ENCODE peak calls at places on chromosomes 6 and 20, in eight cellular contexts. S is dorsolateral prefrontal cortex, V is fibroblast of lung, F is astrocyte of the spinal cord, P is Panc1, A is lower lobe of right lung, T is epithelial cell of esophagus, K is HFF-Myc. B is an unnamed sample.

GRCh38 chr20:58987790-58988564 is 6.9 kb downstream of the NELFCD start:
- DNase-seq in S (no peak), V (no peak), F (no peak), P (no peak), A (no peak), T (no peak), K (no peak), B (no peak)

GRCh38 chr20:4998160-4998651 is 3.1 kb downstream of the SLC23A2 start:
- DNase-seq in S (no peak), V (no peak), F (no peak), P (no peak), A (no peak), T (no peak), K (no peak), B (no peak)

GRCh38 chr6:20978176-20978614 is 443.9 kb downstream of the CDKAL1 start:
- DNase-seq in S (no peak), V (peak), F (peak), P (no peak), A (no peak), T (no peak), K (peak), B (peak)

GRCh38 chr20:42027746-42028268 is 409.6 kb upstream of the CHD6 start:
- DNase-seq in S (no peak), V (no peak), F (no peak), P (no peak), A (no peak), T (no peak), K (no peak), B (no peak)

GRCh38 chr6:163263196-163263595 is 151.3 kb upstream of the QKI start:
- DNase-seq in S (peak), V (no peak), F (peak), P (no peak), A (no peak), T (no peak), K (no peak), B (no peak)

GRCh38 chr6:136050475-136050874 is 199.0 kb downstream of the PDE7B start:
- DNase-seq in S (no peak), V (no peak), F (no peak), P (no peak), A (no peak), T (no peak), K (no peak), B (no peak)

GRCh38 chr6:2951723-2952122 is 19.6 kb downstream of the SERPINB6 start:
- DNase-seq in S (no peak), V (no peak), F (no peak), P (no peak), A (peak), T (no peak), K (no peak), B (no peak)

GRCh38 chr6:125264476-125264875 is 37.3 kb downstream of the HDDC2 start:
- DNase-seq in S (no peak), V (no peak), F (no peak), P (no peak), A (no peak), T (no peak), K (no peak), B (no peak)

GRCh38 chr20:50594231-50594590 is 84.0 kb downstream of the PTPN1 start:
- DNase-seq in S (no peak), V (no peak), F (no peak), P (no peak), A (no peak), T (no peak), K (no peak), B (no peak)

GRCh38 chr6:121247386-121247785 is 86.9 kb downstream of the TBC1D32 start:
- DNase-seq in S (no peak), V (peak), F (peak), P (no peak), A (no peak), T (no peak), K (no peak), B (no peak)

GRCh38 chr6:158621694-158622544 is 22.6 kb downstream of the DYNLT1 start:
- DNase-seq in S (no peak), V (no peak), F (no peak), P (no peak), A (no peak), T (no peak), K (no peak), B (no peak)

GRCh38 chr6:42505377-42505702 is 53.6 kb upstream of the TRERF1 start:
- DNase-seq in S (no peak), V (peak), F (peak), P (peak), A (no peak), T (peak), K (no peak), B (no peak)

GRCh38 chr6:77467038-77467437 is 3.7 kb upstream of the HTR1B start:
- DNase-seq in S (no peak), V (peak), F (peak), P (no peak), A (no peak), T (no peak), K (no peak), B (no peak)

GRCh38 chr6:127464881-127465459 is 5.8 kb upstream of the KIAA0408 start:
- DNase-seq in S (peak), V (peak), F (peak), P (peak), A (peak), T (peak), K (peak), B (peak)

GRCh38 chr6:127463056-127463455 is 3.9 kb upstream of the KIAA0408 start:
- DNase-seq in S (no peak), V (peak), F (no peak), P (no peak), A (peak), T (no peak), K (no peak), B (no peak)

GRCh38 chr6:127460465-127460864 is 1.3 kb upstream of the KIAA0408 start:
- DNase-seq in S (no peak), V (no peak), F (no peak), P (no peak), A (no peak), T (no peak), K (no peak), B (no peak)

GRCh38 chr6:127464161-127464880 is 5.1 kb upstream of the KIAA0408 start:
- DNase-seq in S (no peak), V (peak), F (peak), P (no peak), A (no peak), T (no peak), K (no peak), B (no peak)

DNA sequence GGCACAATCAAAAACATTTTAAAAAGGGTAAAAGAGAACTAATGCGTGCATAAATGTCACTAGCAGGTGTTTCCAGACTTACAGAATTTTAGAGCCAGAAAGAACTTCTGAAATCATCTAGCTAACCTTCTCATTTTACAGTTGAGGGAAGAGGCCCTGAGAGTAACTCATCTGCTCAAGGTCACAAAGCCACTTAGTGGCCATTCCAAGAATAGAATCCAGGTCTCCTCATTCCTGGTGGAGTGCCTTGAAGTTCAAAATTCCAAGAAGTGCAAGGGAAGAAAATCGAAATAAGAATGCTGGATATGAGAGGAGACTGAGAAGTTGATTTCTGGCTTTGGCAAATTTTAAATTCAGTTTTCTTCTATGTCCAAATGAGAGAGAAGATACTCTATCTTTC is 3.2 kb upstream of the KIAA0408 start:
- DNase-seq in S (no peak), V (no peak), F (no peak), P (no peak), A (no peak), T (no peak), K (no peak), B (no peak)
- TF ChIP-seq CTCF in S (no peak), V (no peak), F (no peak), P (peak), A (no peak), T (no peak), K (no peak), B (no peak)

DNA sequence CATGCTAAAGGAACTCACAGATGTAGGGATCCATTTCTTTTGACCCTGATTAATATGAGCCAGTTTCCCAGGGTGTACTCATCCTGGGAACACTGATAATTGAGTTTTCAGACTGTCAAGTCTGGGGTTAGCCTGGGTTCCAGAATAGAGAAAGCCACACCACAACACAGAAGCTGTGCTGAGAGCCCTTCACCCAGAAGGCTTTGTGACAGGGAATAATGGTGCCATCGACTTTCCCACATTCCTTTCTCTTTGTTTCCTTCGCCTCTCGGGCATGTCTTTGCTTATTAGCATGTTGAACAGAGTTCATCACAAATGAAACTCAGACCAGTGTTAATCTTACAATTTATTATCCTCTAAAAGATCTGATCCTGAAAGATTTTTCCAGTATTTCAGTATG is 95.0 kb downstream of the TCP11 start:
- DNase-seq in S (no peak), V (no peak), F (no peak), P (no peak), A (no peak), T (peak), K (no peak), B (no peak)
- H3K4me3 ChIP-seq in S (no peak), V (no peak), F (no peak), P (no peak), A (no peak), T (no peak), K (no peak), B (no peak)

DNA sequence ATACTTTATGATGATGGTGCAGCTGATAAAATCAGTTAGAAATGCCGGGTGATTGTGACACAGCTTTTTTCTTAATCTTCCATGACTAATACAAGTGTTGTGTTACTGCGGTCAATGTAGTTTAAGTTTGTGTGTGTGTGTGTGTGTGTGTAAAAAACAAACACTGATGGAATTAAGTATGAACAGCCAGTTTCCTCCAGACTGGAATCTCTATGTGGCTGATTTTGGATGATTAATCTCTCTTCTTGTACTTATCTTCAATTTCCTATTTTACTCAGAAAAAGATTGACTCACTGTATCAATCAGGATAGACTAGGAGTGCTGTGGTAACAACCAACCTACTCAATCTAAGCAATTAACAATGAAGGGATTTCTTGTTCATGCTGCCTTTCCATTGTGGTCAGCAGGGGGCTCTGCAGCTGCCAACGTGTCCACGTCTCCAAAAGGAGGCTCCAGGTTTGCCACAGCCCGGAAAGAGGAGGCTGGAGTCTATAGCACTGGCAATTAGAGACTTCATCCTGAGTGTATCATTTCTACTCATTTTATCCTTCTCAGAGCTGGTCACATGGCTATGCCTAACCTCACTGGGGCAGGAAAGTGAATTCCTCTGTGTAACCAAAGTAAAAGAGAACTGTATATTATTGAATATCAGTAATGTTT is 107.7 kb downstream of the CD109 start:
- DNase-seq in S (no peak), V (peak), F (peak), P (no peak), A (no peak), T (peak), K (peak), B (no peak)
- TF ChIP-seq CTCF in S (peak), V (peak), F (peak), P (peak), A (peak), T (peak), K (peak), B (peak)

GRCh38 chr20:57667385-57667784 is 42.4 kb downstream of the PMEPA1 start:
- DNase-seq in S (no peak), V (no peak), F (no peak), P (no peak), A (no peak), T (no peak), K (no peak), B (no peak)
- H3K4me3 ChIP-seq in S (no peak), V (no peak), F (no peak), P (no peak), A (no peak), T (no peak), K (no peak), B (no peak)

GRCh38 chr6:291148-291696 is 1.1 kb upstream of the DUSP22 start:
- DNase-seq in S (no peak), V (no peak), F (peak), P (no peak), A (no peak), T (peak), K (no peak), B (peak)

GRCh38 chr6:293185-294174 is 1.2 kb downstream of the DUSP22 start:
- DNase-seq in S (no peak), V (peak), F (peak), P (no peak), A (no peak), T (peak), K (no peak), B (no peak)

GRCh38 chr6:290111-290932 is 2.0 kb upstream of the DUSP22 start:
- DNase-seq in S (no peak), V (no peak), F (no peak), P (no peak), A (no peak), T (no peak), K (no peak), B (no peak)

GRCh38 chr6:292506-293184 is 358 bp downstream of the DUSP22 start:
- DNase-seq in S (no peak), V (peak), F (peak), P (no peak), A (peak), T (peak), K (no peak), B (peak)

DNA sequence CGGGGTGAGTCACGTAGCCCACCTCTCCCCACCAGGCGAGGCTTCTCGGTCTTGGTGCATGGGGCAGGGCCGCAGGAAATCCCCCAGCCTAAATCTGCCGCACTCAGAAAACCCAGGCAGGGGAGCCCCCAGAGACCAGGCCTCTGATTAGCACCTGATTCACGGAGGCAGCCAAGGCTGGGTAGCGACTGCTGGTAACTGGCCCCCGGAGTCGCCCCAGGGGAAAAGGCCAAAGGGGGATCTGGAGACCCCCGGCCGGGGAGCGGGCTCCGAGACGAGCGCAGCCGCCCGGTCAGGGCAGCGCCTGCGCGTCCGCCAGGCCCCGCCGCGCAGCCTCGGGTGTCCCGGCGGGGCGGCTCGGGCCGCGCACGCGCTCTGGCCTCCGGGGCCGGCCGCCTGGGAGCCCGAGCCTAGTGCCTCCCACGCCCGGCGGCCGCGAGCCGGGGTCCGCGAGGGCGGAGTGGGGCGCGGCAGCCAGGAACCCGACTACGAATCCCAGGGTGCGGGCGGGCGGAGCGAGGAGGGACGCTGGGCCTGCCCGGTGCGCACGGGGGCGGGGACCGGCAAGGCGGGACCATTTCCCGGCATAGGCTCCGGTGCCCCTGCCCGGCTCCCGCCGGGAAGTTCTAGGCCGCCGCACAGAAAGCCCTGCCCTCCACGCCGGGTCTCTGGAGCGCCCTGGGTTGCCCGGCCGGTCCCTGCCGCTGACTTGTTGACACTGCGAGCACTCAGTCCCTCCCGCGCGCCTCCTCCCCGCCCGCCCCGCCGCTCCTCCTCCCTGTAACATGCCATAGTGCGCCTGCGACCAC is at the start of gene DUSP22:
- DNase-seq in S (peak), V (peak), F (peak), P (no peak), A (peak), T (peak), K (no peak), B (peak)
- TF ChIP-seq CTCF in S (no peak), V (no peak), F (no peak), P (no peak), A (no peak), T (no peak), K (no peak), B (no peak)

DNA sequence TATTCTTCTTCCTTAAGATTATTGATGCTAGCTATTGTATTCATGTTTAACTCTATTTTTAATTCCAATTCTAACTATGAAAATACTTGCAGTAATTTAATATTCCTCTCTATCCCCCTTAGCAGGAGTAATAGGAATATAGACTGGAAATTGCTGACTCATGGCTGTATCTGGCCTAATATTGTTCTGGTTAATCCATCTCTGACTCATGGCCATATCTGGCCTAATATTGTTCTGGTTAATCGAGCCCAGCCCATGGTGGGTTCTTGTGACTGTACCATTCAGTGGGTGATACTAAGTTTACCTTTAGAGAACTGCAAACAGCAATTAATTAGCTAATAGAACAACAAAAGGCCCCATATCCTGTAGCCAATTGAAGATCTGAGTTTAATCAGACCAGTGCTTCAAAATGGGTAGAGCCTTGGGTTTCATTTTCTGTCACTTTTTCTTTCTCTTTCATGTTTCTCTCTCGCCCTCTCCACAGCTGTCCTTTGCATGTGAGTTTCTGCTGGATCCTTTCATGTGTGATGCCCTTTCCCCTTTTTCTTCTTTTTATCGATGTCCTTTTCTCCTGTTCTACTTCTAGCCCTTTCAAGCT is 50.6 kb downstream of the SLC22A3 start:
- DNase-seq in S (no peak), V (peak), F (peak), P (no peak), A (no peak), T (peak), K (peak), B (no peak)
- H3K4me3 ChIP-seq in S (no peak), V (no peak), F (no peak), P (no peak), A (no peak), T (no peak), K (no peak), B (no peak)

GRCh38 chr6:12801141-12801540 is 84.6 kb downstream of the PHACTR1 start:
- DNase-seq in S (no peak), V (no peak), F (no peak), P (no peak), A (no peak), T (peak), K (no peak), B (no peak)
- TF ChIP-seq CTCF in S (no peak), V (no peak), F (no peak), P (no peak), A (no peak), T (no peak), K (no peak), B (no peak)

GRCh38 chr20:45892828-45893500 is 1.8 kb downstream of the CTSA start:
- DNase-seq in S (no peak), V (no peak), F (no peak), P (no peak), A (no peak), T (peak), K (no peak), B (no peak)
- H3K4me3 ChIP-seq in S (no peak), V (peak), F (no peak), P (no peak), A (peak), T (no peak), K (peak), B (no peak)

B was measured in GM12864.